ENCODE peak calls at places on chromosomes 3 and 15, in five cellular contexts. W is naive thymus-derived CD4-positive, alpha-beta T cell; F is mesendoderm; D is tibial artery; P is A549. N is an unnamed sample. For H3K4me1, the result is how much of the 10 kb centered on the place peaks cover.

GRCh38 chr3:105030211-105030610 is 336.5 kb upstream of the ALCAM start:
- DNase-seq in F (peak), P (no peak), D (no peak), W (no peak), N (no peak)

GRCh38 chr3:69948246-69948862 is 51.2 kb upstream of the SAMMSON start:
- DNase-seq in F (peak), D (no peak), P (peak), W (no peak), N (no peak)

GRCh38 chr3:52385157-52385556 is 59.7 kb downstream of the SEMA3G start:
- DNase-seq in F (peak), W (no peak), P (peak), D (no peak), N (no peak)

GRCh38 chr3:174218011-174218410 is 641.1 kb upstream of the NAALADL2 start:
- DNase-seq in W (no peak), P (no peak), F (no peak), D (no peak), N (no peak)

GRCh38 chr3:194439915-194440550 is 41.0 kb upstream of the GP5 start:
- DNase-seq in W (no peak), P (no peak), F (no peak), D (no peak), N (no peak)

GRCh38 chr15:91928676-91929075 is 75.2 kb downstream of the SLCO3A1 start:
- DNase-seq in D (no peak), P (no peak), F (no peak), W (no peak), N (no peak)

GRCh38 chr15:82709081-82709420 is 624 bp downstream of the AP3B2 start:
- DNase-seq in F (peak), D (no peak), P (no peak), W (no peak), N (no peak)

GRCh38 chr3:5192568-5193319 is 5.2 kb downstream of the EDEM1 start:
- DNase-seq in D (no peak), P (no peak), F (no peak), W (no peak), N (no peak)

GRCh38 chr15:53830707-53831386 is 71.4 kb upstream of the WDR72 start:
- DNase-seq in D (no peak), F (peak), W (no peak), P (peak), N (no peak)

GRCh38 chr15:58447244-58448010 is 15.6 kb downstream of the LIPC start:
- DNase-seq in W (no peak), D (no peak), P (no peak), F (no peak), N (no peak)

GRCh38 chr15:42151736-42152135 is 4.7 kb downstream of the PLA2G4F start:
- DNase-seq in D (peak), W (no peak), F (no peak), P (no peak), N (no peak)

GRCh38 chr15:29682781-29683180 is 139.5 kb downstream of the TJP1 start:
- DNase-seq in W (no peak), D (no peak), F (no peak), P (no peak), N (no peak)

GRCh38 chr3:127385540-127385870 is 97.7 kb upstream of the PRR20G start:
- DNase-seq in F (no peak), P (no peak), W (no peak), D (peak), N (no peak)

GRCh38 chr3:161893972-161894371 is 397.4 kb downstream of the OTOL1 start:
- DNase-seq in D (no peak), W (no peak), F (no peak), P (no peak), N (no peak)

GRCh38 chr15:45535486-45536042 is 13.0 kb upstream of the SLC30A4 start:
- DNase-seq in F (no peak), P (no peak), W (no peak), D (no peak), N (no peak)

GRCh38 chr3:45088543-45088942 is 57.6 kb downstream of the CDCP1 start:
- DNase-seq in D (no peak), W (no peak), F (no peak), P (no peak), N (no peak)

GRCh38 chr3:14210281-14210670 is 31.7 kb downstream of the LSM3 start:
- DNase-seq in F (no peak), D (no peak), P (no peak), W (no peak), N (no peak)

GRCh38 chr3:156865732-156866131 is 39.6 kb downstream of the LEKR1 start:
- DNase-seq in W (no peak), D (no peak), F (no peak), P (no peak), N (no peak)

GRCh38 chr3:197021231-197021630 is 8.4 kb downstream of the MELTF start:
- DNase-seq in D (no peak), P (no peak), W (no peak), F (no peak), N (no peak)

GRCh38 chr15:87661952-87662351 is 594.6 kb downstream of the NTRK3 start:
- DNase-seq in F (no peak), P (no peak), W (no peak), D (no peak), N (no peak)

GRCh38 chr3:170007031-170007663 is 30.6 kb upstream of the GPR160 start:
- DNase-seq in D (no peak), W (peak), F (no peak), P (no peak), N (no peak)

GRCh38 chr3:28036599-28037575 is 204.5 kb upstream of the CMC1 start:
- DNase-seq in D (no peak), W (no peak), F (no peak), P (no peak), N (no peak)

DNA sequence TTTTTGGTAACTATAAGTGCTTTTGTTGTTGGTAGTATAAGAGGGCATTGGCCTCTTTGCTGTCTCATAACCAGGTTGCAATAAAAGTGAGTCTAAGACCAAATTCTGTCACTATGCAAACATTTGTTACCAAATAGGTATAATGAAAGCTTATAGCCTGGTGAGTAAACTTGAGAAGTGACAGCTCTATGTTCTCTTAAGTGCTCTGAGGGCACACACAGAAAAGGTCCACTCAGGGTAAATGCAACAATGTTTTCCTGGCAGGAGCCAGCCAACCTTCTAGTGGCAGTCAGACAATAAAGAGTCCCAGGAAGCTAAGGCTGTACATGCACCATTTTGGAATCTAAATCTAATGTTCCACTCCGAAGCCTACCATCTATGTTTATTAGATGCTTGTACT is 262.1 kb upstream of the TGFBR2 start:
- DNase-seq in P (peak), W (no peak), F (no peak), D (no peak), N (no peak)
- H3K4me1 ChIP-seq in P (half or more), W (under half), F (under half), D (under half), N (under half)

DNA sequence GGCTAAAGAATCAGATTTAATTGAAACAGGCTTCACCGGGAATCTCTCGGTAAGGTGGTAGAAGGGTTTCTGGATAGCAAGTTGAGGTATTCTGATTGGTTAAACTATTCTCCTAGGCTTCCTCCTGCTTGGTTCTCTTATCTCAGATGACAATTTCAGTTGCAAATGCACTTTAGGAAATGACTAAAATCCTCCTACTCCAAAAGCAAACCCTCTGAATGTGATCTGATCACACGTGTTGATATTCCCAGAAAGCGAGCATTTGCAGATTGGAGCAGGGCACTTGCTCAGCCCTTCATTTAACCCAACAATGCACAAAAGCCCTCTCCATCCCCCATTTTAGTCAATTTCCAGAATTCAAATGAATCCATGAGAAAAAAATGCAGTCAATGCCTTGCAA is 55.6 kb upstream of the ICE2 start:
- DNase-seq in F (no peak), W (no peak), D (no peak), P (no peak), N (no peak)
- H3K4me1 ChIP-seq in F (under half), W (under half), D (under half), P (under half), N (under half)

DNA sequence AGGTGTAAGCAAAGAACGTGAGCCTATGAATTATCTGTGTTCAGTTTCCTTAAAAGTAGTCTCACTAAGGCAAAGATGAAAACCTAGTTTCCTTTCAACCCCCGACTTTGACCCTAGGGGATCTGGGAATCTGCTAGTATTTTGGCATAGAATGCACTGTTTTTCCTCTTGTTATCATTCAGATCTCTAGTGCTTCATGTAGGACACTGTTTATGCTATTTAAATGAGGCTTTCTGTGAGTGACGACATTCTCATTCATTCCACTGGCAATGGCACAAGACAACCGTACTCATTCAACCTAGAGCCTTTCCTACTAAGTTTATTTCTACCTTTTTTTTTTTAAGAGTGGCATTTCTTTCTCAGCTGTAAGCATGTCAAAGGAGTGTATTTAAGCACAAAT is 67.0 kb downstream of the CHAC1 start:
- DNase-seq in P (no peak), D (no peak), W (no peak), F (peak), N (no peak)
- H3K4me1 ChIP-seq in P (under half), D (half or more), W (under half), F (under half), N (under half)

DNA sequence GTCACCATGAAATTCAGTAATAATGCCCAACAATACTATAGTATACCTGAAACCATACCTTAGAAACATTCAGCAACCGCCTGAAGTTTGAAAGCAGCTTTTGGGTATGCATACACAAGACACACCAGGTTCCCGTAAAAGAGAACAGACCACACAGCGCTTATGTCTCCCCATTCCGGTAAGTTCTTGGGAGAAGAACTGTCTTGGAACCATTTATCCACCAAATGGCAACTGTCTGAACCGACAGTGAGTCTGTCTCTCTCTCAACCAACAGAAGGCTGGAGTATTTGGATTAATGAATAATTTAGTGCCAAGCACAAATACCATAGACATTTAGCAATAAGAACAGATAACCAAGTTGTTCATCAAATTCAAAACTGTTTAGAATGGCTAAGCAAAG is 7.6 kb downstream of the RGMA start:
- DNase-seq in P (no peak), F (no peak), W (no peak), D (peak), N (no peak)
- H3K4me1 ChIP-seq in P (under half), F (under half), W (under half), D (under half), N (under half)

GRCh38 chr15:68787609-68788264 is 33.0 kb downstream of the ANP32A start:
- DNase-seq in P (no peak), D (peak), F (no peak), W (no peak), N (no peak)

GRCh38 chr15:68789041-68789920 is 31.4 kb downstream of the ANP32A start:
- DNase-seq in D (peak), P (no peak), F (no peak), W (no peak), N (no peak)

GRCh38 chr15:68784206-68784605 is 36.5 kb downstream of the ANP32A start:
- DNase-seq in P (no peak), D (peak), F (no peak), W (no peak), N (no peak)

GRCh38 chr15:68788265-68788624 is 32.5 kb downstream of the ANP32A start:
- DNase-seq in D (peak), P (no peak), F (no peak), W (no peak), N (no peak)

GRCh38 chr15:68786753-68787152 is 33.9 kb downstream of the ANP32A start:
- DNase-seq in W (no peak), F (no peak), P (no peak), D (peak), N (no peak)
- H3K4me1 ChIP-seq in W (under half), F (under half), P (under half), D (under half), N (under half)

N was measured in aorta.